ENCODE peak calls at places on chromosomes 12 and 14, in five cellular contexts. One of them, this sample, is unnamed.

GRCh38 chr12:52423661-52424503 is 10.3 kb downstream of the KRT75 start:
- DNase-seq in fibroblast of lung: no peak
- DNase-seq in neural progenitor cell: no peak
- DNase-seq in MM.1S: no peak
- DNase-seq in A673: no peak
- DNase-seq in this sample: no peak

GRCh38 chr12:2358986-2359658 is 306.3 kb downstream of the CACNA1C start:
- DNase-seq in fibroblast of lung: no peak
- DNase-seq in neural progenitor cell: no peak
- DNase-seq in MM.1S: no peak
- DNase-seq in A673: no peak
- DNase-seq in this sample: no peak

GRCh38 chr12:78645956-78646355 is 218.6 kb upstream of the SYT1 start:
- DNase-seq in fibroblast of lung: peak; percentile 13
- DNase-seq in neural progenitor cell: no peak
- DNase-seq in MM.1S: no peak
- DNase-seq in A673: peak; percentile 19
- DNase-seq in this sample: no peak

GRCh38 chr14:34460841-34461240 is 1.2 kb downstream of the SPTSSA start:
- DNase-seq in fibroblast of lung: peak; percentile 90
- DNase-seq in neural progenitor cell: peak; percentile 29
- DNase-seq in MM.1S: no peak
- DNase-seq in A673: no peak
- DNase-seq in this sample: peak; percentile 67

GRCh38 chr12:127374447-127374846 is 892.5 kb upstream of the TMEM132C start:
- DNase-seq in fibroblast of lung: no peak
- DNase-seq in neural progenitor cell: no peak
- DNase-seq in MM.1S: no peak
- DNase-seq in A673: no peak
- DNase-seq in this sample: no peak

GRCh38 chr12:1583421-1584078 is 10.8 kb downstream of the FBXL14 start:
- DNase-seq in fibroblast of lung: peak; percentile 79
- DNase-seq in neural progenitor cell: peak; percentile 92
- DNase-seq in MM.1S: peak; percentile 79
- DNase-seq in A673: peak; percentile 88
- DNase-seq in this sample: peak; percentile 73

GRCh38 chr14:87430810-87431209 is 562.2 kb downstream of the GALC start:
- DNase-seq in fibroblast of lung: peak; percentile 22
- DNase-seq in neural progenitor cell: no peak
- DNase-seq in MM.1S: no peak
- DNase-seq in A673: no peak
- DNase-seq in this sample: no peak

GRCh38 chr12:61870658-61871559 is 389.3 kb upstream of the USP15 start:
- DNase-seq in fibroblast of lung: no peak
- DNase-seq in neural progenitor cell: no peak
- DNase-seq in MM.1S: peak; percentile 61
- DNase-seq in A673: peak; percentile 61
- DNase-seq in this sample: no peak

GRCh38 chr14:79583738-79584405 is 627.4 kb downstream of the DIO2 start:
- DNase-seq in fibroblast of lung: peak; percentile 87
- DNase-seq in neural progenitor cell: no peak
- DNase-seq in MM.1S: no peak
- DNase-seq in A673: no peak
- DNase-seq in this sample: no peak

GRCh38 chr14:28630100-28630499 is 136.5 kb upstream of the FOXG1 start:
- DNase-seq in fibroblast of lung: no peak
- DNase-seq in neural progenitor cell: no peak
- DNase-seq in MM.1S: no peak
- DNase-seq in A673: no peak
- DNase-seq in this sample: no peak

GRCh38 chr14:65237956-65238355 is 135.6 kb upstream of the MAX start:
- DNase-seq in fibroblast of lung: peak; percentile 35
- DNase-seq in neural progenitor cell: no peak
- DNase-seq in MM.1S: no peak
- DNase-seq in A673: no peak
- DNase-seq in this sample: peak; percentile 78

GRCh38 chr12:110199360-110200123 is 75.4 kb downstream of the IFT81 start:
- DNase-seq in fibroblast of lung: peak; percentile 87
- DNase-seq in neural progenitor cell: no peak
- DNase-seq in MM.1S: peak; percentile 45
- DNase-seq in A673: peak; percentile 52
- DNase-seq in this sample: no peak

GRCh38 chr12:30796508-30796780 is 41.7 kb upstream of the CAPRIN2 start:
- DNase-seq in fibroblast of lung: peak; percentile 79
- DNase-seq in neural progenitor cell: peak; percentile 79
- DNase-seq in MM.1S: no peak
- DNase-seq in A673: peak; percentile 64
- DNase-seq in this sample: peak; percentile 67

GRCh38 chr12:31773867-31774266 is 45.0 kb upstream of the AMN1 start:
- DNase-seq in fibroblast of lung: peak; percentile 27
- DNase-seq in neural progenitor cell: no peak
- DNase-seq in MM.1S: no peak
- DNase-seq in A673: no peak
- DNase-seq in this sample: no peak

DNA sequence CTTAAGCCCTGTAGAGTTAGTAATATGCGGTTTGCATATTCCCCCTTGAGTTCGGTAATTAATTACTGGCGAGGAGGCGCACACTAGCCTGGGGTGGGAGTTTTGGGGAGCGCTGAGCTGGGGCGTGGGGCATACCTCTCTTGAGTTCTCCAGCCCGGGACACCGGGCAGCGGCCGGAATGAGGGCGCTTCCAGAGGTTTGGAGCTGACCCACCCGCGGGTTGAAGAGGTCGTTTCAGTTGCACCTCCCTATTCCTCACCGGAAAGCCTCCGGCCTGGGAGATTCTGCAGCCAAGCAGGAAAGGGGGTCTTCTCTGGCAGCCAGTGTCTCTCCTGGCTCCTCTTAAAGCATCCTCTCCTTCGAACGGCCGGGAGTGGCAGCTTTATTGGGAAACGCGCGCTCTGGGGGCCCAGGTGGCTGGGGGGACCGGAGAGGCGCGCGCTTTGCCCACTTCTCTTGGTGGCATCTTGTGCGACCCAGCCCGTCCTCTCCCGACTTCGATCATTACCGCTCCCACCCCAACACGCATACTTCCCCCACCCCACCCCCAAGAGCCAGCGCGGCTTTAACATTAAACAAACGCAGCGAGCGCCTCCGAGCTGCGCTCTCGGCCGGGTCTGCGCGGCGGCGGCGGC is 3.9 kb upstream of the LHX5 start:
- DNase-seq in fibroblast of lung: no peak
- DNase-seq in neural progenitor cell: peak; percentile 74
- DNase-seq in MM.1S: no peak
- DNase-seq in A673: no peak
- DNase-seq in this sample: no peak
- TF ChIP-seq EZH2 in fibroblast of lung: no peak
- TF ChIP-seq EZH2 in neural progenitor cell: no peak
- TF ChIP-seq EZH2 in MM.1S: no peak
- TF ChIP-seq EZH2 in A673: peak; percentile 7
- TF ChIP-seq EZH2 in this sample: no peak

GRCh38 chr12:53696655-53697321 is 20.9 kb upstream of the ATP5MC2 start:
- DNase-seq in fibroblast of lung: no peak
- DNase-seq in neural progenitor cell: no peak
- DNase-seq in MM.1S: no peak
- DNase-seq in A673: no peak
- DNase-seq in this sample: no peak
- TF ChIP-seq EZH2 in fibroblast of lung: peak; percentile 58
- TF ChIP-seq EZH2 in neural progenitor cell: peak; percentile 70
- TF ChIP-seq EZH2 in MM.1S: no peak
- TF ChIP-seq EZH2 in A673: no peak
- TF ChIP-seq EZH2 in this sample: no peak

GRCh38 chr14:54906075-54906474 is 3.4 kb upstream of the GCH1 start:
- DNase-seq in fibroblast of lung: no peak
- DNase-seq in neural progenitor cell: no peak
- DNase-seq in MM.1S: no peak
- DNase-seq in A673: no peak
- DNase-seq in this sample: no peak

GRCh38 chr14:54902143-54902520 is 494 bp downstream of the GCH1 start:
- DNase-seq in fibroblast of lung: peak; percentile 43
- DNase-seq in neural progenitor cell: peak; percentile 77
- DNase-seq in MM.1S: peak; percentile 50
- DNase-seq in A673: peak; percentile 73
- DNase-seq in this sample: peak; percentile 62

GRCh38 chr14:54902521-54903420 is at the start of gene GCH1:
- DNase-seq in fibroblast of lung: peak; percentile 35
- DNase-seq in neural progenitor cell: peak; percentile 91
- DNase-seq in MM.1S: peak; percentile 63
- DNase-seq in A673: peak; percentile 81
- DNase-seq in this sample: peak; percentile 82

GRCh38 chr14:54895683-54896082 is 6.9 kb downstream of the GCH1 start:
- DNase-seq in fibroblast of lung: no peak
- DNase-seq in neural progenitor cell: no peak
- DNase-seq in MM.1S: no peak
- DNase-seq in A673: no peak
- DNase-seq in this sample: no peak

GRCh38 chr14:54901380-54902142 is 1.1 kb downstream of the GCH1 start:
- DNase-seq in fibroblast of lung: no peak
- DNase-seq in neural progenitor cell: peak; percentile 40
- DNase-seq in MM.1S: no peak
- DNase-seq in A673: peak; percentile 26
- DNase-seq in this sample: peak; percentile 36
- TF ChIP-seq EZH2 in fibroblast of lung: peak; percentile 1
- TF ChIP-seq EZH2 in neural progenitor cell: peak; percentile 80
- TF ChIP-seq EZH2 in MM.1S: no peak
- TF ChIP-seq EZH2 in A673: no peak
- TF ChIP-seq EZH2 in this sample: no peak

GRCh38 chr14:104085889-104086201 is 345 bp downstream of the ASPG start:
- DNase-seq in fibroblast of lung: no peak
- DNase-seq in neural progenitor cell: no peak
- DNase-seq in MM.1S: no peak
- DNase-seq in A673: no peak
- DNase-seq in this sample: no peak

GRCh38 chr14:104085032-104085888 is at the start of gene ASPG:
- DNase-seq in fibroblast of lung: no peak
- DNase-seq in neural progenitor cell: peak; percentile 79
- DNase-seq in MM.1S: no peak
- DNase-seq in A673: no peak
- DNase-seq in this sample: no peak

GRCh38 chr14:104087505-104087904 is 2.0 kb downstream of the ASPG start:
- DNase-seq in fibroblast of lung: no peak
- DNase-seq in neural progenitor cell: no peak
- DNase-seq in MM.1S: no peak
- DNase-seq in A673: no peak
- DNase-seq in this sample: no peak

GRCh38 chr14:104086661-104087461 is 1.4 kb downstream of the ASPG start:
- DNase-seq in fibroblast of lung: no peak
- DNase-seq in neural progenitor cell: no peak
- DNase-seq in MM.1S: no peak
- DNase-seq in A673: no peak
- DNase-seq in this sample: no peak

DNA sequence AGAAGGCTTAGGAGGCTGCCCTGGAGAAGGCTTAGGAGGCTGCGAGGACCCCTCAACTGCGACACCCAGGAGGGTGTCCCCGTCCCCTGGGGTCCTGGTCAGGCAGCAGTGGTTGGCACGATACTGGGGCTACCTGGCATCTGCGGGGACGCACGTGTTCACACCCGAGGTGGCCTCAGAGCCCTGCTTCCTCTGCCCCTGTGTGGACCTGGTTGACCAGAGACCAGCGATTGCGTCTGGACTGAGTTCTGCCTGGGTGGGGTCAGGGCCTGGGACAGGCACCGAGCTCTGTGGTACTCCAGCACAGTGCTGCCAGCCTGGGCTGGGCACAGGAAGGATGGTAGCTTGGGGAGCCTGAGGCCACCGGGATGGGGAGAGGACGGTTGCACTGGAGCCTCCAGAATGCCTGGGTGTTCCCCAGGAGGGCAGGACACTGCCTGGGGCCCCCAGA is 735 bp downstream of the ASPG start:
- DNase-seq in fibroblast of lung: no peak
- DNase-seq in neural progenitor cell: no peak
- DNase-seq in MM.1S: no peak
- DNase-seq in A673: no peak
- DNase-seq in this sample: no peak
- TF ChIP-seq EZH2 in fibroblast of lung: no peak
- TF ChIP-seq EZH2 in neural progenitor cell: no peak
- TF ChIP-seq EZH2 in MM.1S: no peak
- TF ChIP-seq EZH2 in A673: no peak
- TF ChIP-seq EZH2 in this sample: no peak

GRCh38 chr12:53974084-53975018 is at the start of gene HOTAIR:
- DNase-seq in fibroblast of lung: no peak
- DNase-seq in neural progenitor cell: no peak
- DNase-seq in MM.1S: no peak
- DNase-seq in A673: peak; percentile 83
- DNase-seq in this sample: peak; percentile 49
- TF ChIP-seq EZH2 in fibroblast of lung: peak; percentile 88
- TF ChIP-seq EZH2 in neural progenitor cell: peak; percentile 90
- TF ChIP-seq EZH2 in MM.1S: no peak
- TF ChIP-seq EZH2 in A673: no peak
- TF ChIP-seq EZH2 in this sample: no peak

DNA sequence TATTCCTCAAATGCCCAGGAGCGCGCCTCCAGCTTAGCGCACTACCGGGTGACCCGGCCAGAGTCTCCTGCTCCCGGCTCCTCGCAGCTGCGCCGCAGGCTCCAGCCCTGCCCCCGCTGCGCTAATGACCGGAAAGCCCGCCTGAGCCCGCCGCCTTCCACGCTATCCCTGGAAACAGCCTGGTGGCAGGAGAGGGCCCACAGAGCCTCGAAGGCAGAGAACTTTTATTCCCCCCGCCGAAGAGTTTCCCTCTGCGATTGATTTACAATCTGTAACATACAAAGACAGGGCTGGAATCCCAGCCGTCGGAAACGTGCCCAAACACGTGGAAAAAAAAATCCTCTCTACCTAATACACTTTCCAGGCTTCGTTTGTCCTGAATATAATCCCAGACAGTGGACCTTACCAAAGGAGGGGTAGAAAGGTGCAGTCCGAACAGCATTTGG is 1.5 kb downstream of the COL2A1 start:
- DNase-seq in fibroblast of lung: peak; percentile 37
- DNase-seq in neural progenitor cell: peak; percentile 81
- DNase-seq in MM.1S: no peak
- DNase-seq in A673: no peak
- DNase-seq in this sample: no peak
- TF ChIP-seq EZH2 in fibroblast of lung: no peak
- TF ChIP-seq EZH2 in neural progenitor cell: no peak
- TF ChIP-seq EZH2 in MM.1S: peak; percentile 97
- TF ChIP-seq EZH2 in A673: peak; percentile 68
- TF ChIP-seq EZH2 in this sample: no peak

GRCh38 chr14:20460458-20461229 is 590 bp downstream of the PIP4P1 start:
- DNase-seq in fibroblast of lung: no peak
- DNase-seq in neural progenitor cell: no peak
- DNase-seq in MM.1S: peak; percentile 64
- DNase-seq in A673: no peak
- DNase-seq in this sample: peak; percentile 39

GRCh38 chr14:20456971-20457370 is 1.9 kb downstream of the APEX1 start:
- DNase-seq in fibroblast of lung: no peak
- DNase-seq in neural progenitor cell: no peak
- DNase-seq in MM.1S: no peak
- DNase-seq in A673: no peak
- DNase-seq in this sample: no peak

GRCh38 chr14:20455355-20456300 is 602 bp downstream of the APEX1 start:
- DNase-seq in fibroblast of lung: peak; percentile 90
- DNase-seq in neural progenitor cell: peak; percentile 86
- DNase-seq in MM.1S: no peak
- DNase-seq in A673: no peak
- DNase-seq in this sample: no peak

GRCh38 chr14:20458031-20458789 is 3.0 kb downstream of the PIP4P1 start:
- DNase-seq in fibroblast of lung: no peak
- DNase-seq in neural progenitor cell: no peak
- DNase-seq in MM.1S: no peak
- DNase-seq in A673: no peak
- DNase-seq in this sample: no peak

GRCh38 chr14:20461230-20462141 is at the start of gene PIP4P1:
- DNase-seq in fibroblast of lung: peak; percentile 100
- DNase-seq in neural progenitor cell: peak; percentile 99
- DNase-seq in MM.1S: peak; percentile 98
- DNase-seq in A673: peak; percentile 100
- DNase-seq in this sample: peak; percentile 92
- TF ChIP-seq EZH2 in fibroblast of lung: no peak
- TF ChIP-seq EZH2 in neural progenitor cell: no peak
- TF ChIP-seq EZH2 in MM.1S: no peak
- TF ChIP-seq EZH2 in A673: no peak
- TF ChIP-seq EZH2 in this sample: no peak